ENCODE peak calls at places on chromosomes 3 and 15, in five cellular contexts. One of them, this sample, is unnamed.

GRCh38 chr3:178443634-178444033 is 92.6 kb upstream of the KCNMB2 start:
- DNase-seq in choroid plexus epithelial cell: peak
- DNase-seq in CD8-positive, alpha-beta T cell: no peak
- DNase-seq in GM12865: peak
- DNase-seq in A673: peak
- DNase-seq in this sample: no peak

GRCh38 chr3:177186306-177186705 is 11.0 kb downstream of the TBL1XR1 start:
- DNase-seq in GM12865: no peak
- DNase-seq in A673: no peak
- DNase-seq in choroid plexus epithelial cell: no peak
- DNase-seq in CD8-positive, alpha-beta T cell: no peak
- DNase-seq in this sample: no peak

GRCh38 chr3:10816019-10816862 is at the start of gene SLC6A11:
- DNase-seq in choroid plexus epithelial cell: no peak
- DNase-seq in A673: no peak
- DNase-seq in GM12865: no peak
- DNase-seq in CD8-positive, alpha-beta T cell: no peak
- DNase-seq in this sample: no peak

GRCh38 chr3:126543457-126544090 is 15.2 kb downstream of the C3orf22 start:
- DNase-seq in choroid plexus epithelial cell: no peak
- DNase-seq in A673: no peak
- DNase-seq in GM12865: no peak
- DNase-seq in CD8-positive, alpha-beta T cell: no peak
- DNase-seq in this sample: no peak

GRCh38 chr3:13389378-13389777 is 30.7 kb downstream of the NUP210 start:
- DNase-seq in A673: no peak
- DNase-seq in CD8-positive, alpha-beta T cell: no peak
- DNase-seq in choroid plexus epithelial cell: no peak
- DNase-seq in GM12865: no peak
- DNase-seq in this sample: no peak

GRCh38 chr3:31890742-31891469 is 90.2 kb downstream of the OSBPL10 start:
- DNase-seq in choroid plexus epithelial cell: no peak
- DNase-seq in CD8-positive, alpha-beta T cell: no peak
- DNase-seq in A673: no peak
- DNase-seq in GM12865: no peak
- DNase-seq in this sample: no peak

GRCh38 chr3:195043612-195044144 is 227.3 kb downstream of the XXYLT1 start:
- DNase-seq in A673: no peak
- DNase-seq in choroid plexus epithelial cell: peak
- DNase-seq in CD8-positive, alpha-beta T cell: no peak
- DNase-seq in GM12865: no peak
- DNase-seq in this sample: no peak

GRCh38 chr15:39056357-39056756 is 491.7 kb upstream of the RASGRP1 start:
- DNase-seq in GM12865: no peak
- DNase-seq in choroid plexus epithelial cell: no peak
- DNase-seq in CD8-positive, alpha-beta T cell: no peak
- DNase-seq in A673: no peak
- DNase-seq in this sample: no peak

GRCh38 chr3:188950832-188951489 is 220.8 kb upstream of the TPRG1 start:
- DNase-seq in A673: peak
- DNase-seq in GM12865: no peak
- DNase-seq in choroid plexus epithelial cell: peak
- DNase-seq in CD8-positive, alpha-beta T cell: no peak
- DNase-seq in this sample: no peak

GRCh38 chr3:160331127-160331937 is 67.7 kb downstream of the IFT80 start:
- DNase-seq in GM12865: no peak
- DNase-seq in choroid plexus epithelial cell: peak
- DNase-seq in A673: no peak
- DNase-seq in CD8-positive, alpha-beta T cell: no peak
- DNase-seq in this sample: no peak

GRCh38 chr3:181711325-181712135 is at the start of gene SOX2:
- DNase-seq in GM12865: peak
- DNase-seq in A673: peak
- DNase-seq in CD8-positive, alpha-beta T cell: peak
- DNase-seq in choroid plexus epithelial cell: peak
- DNase-seq in this sample: peak

GRCh38 chr3:34886443-34886842 is 752.9 kb upstream of the ARPP21 start:
- DNase-seq in GM12865: no peak
- DNase-seq in CD8-positive, alpha-beta T cell: no peak
- DNase-seq in choroid plexus epithelial cell: no peak
- DNase-seq in A673: no peak
- DNase-seq in this sample: no peak

GRCh38 chr3:94734201-94734600 is 671.3 kb downstream of the NSUN3 start:
- DNase-seq in CD8-positive, alpha-beta T cell: no peak
- DNase-seq in A673: peak
- DNase-seq in GM12865: no peak
- DNase-seq in choroid plexus epithelial cell: no peak
- DNase-seq in this sample: no peak

GRCh38 chr3:49700453-49701128 is 11.2 kb downstream of the RNF123 start:
- DNase-seq in A673: no peak
- DNase-seq in CD8-positive, alpha-beta T cell: no peak
- DNase-seq in GM12865: no peak
- DNase-seq in choroid plexus epithelial cell: no peak
- DNase-seq in this sample: no peak
- TF ChIP-seq CTCF in A673: no peak
- TF ChIP-seq CTCF in CD8-positive, alpha-beta T cell: no peak
- TF ChIP-seq CTCF in GM12865: no peak
- TF ChIP-seq CTCF in choroid plexus epithelial cell: peak
- TF ChIP-seq CTCF in this sample: peak

DNA sequence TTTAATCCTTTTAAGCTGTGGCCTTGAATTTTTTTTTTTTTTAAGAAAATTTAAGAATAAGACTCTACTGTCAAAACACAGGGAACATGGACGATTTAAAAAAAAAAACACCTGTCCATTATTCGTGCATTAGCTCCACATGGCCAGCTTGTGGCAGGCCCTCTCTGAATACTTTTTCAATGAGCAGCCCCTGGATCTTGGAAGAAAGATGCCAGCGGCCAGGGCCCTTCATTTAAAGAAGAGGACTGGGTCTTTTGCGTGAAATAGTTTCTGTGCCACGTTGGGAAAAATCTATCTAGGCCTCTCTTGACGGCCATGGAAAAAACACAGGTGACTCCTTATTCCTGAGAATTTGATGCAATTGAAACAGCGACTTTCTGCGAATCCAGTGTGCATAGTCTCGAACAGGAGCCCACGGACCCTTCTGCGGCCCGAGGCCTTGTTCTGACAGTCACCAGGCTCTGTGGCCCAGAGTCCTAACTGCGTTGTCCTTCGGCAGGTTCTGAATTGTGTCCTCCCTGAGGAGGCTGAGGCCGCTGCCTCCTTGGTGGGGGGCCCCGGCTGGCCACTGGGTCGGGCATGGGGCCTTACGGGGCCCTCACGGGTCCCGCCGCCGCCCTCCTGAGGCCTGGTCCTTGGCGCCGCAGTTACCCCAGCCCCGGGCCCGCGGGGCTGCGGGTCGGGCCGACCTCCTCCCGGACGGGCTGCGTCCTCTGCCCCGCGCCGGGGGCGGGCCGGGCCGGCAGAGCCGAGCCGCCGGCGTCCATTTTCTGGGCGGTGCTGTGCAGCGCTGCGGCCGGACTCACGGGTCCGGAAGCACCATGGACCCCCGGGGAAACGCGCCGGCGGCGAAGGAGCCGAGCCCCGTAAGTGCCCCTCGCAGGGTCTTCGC is 33.5 kb downstream of the ZBTB38 start:
- DNase-seq in A673: peak
- DNase-seq in choroid plexus epithelial cell: no peak
- DNase-seq in GM12865: peak
- DNase-seq in CD8-positive, alpha-beta T cell: peak
- DNase-seq in this sample: peak
- TF ChIP-seq CTCF in A673: no peak
- TF ChIP-seq CTCF in choroid plexus epithelial cell: no peak
- TF ChIP-seq CTCF in GM12865: no peak
- TF ChIP-seq CTCF in CD8-positive, alpha-beta T cell: no peak
- TF ChIP-seq CTCF in this sample: no peak

GRCh38 chr3:47851888-47852603 is 49.1 kb downstream of the DHX30 start:
- DNase-seq in CD8-positive, alpha-beta T cell: no peak
- DNase-seq in GM12865: no peak
- DNase-seq in A673: no peak
- DNase-seq in choroid plexus epithelial cell: no peak
- DNase-seq in this sample: no peak
- TF ChIP-seq CTCF in CD8-positive, alpha-beta T cell: no peak
- TF ChIP-seq CTCF in GM12865: no peak
- TF ChIP-seq CTCF in A673: no peak
- TF ChIP-seq CTCF in choroid plexus epithelial cell: no peak
- TF ChIP-seq CTCF in this sample: no peak

GRCh38 chr3:52290596-52291507 is 3.2 kb downstream of the GLYCTK start:
- DNase-seq in choroid plexus epithelial cell: no peak
- DNase-seq in A673: no peak
- DNase-seq in CD8-positive, alpha-beta T cell: no peak
- DNase-seq in GM12865: no peak
- DNase-seq in this sample: no peak
- TF ChIP-seq CTCF in choroid plexus epithelial cell: no peak
- TF ChIP-seq CTCF in A673: no peak
- TF ChIP-seq CTCF in CD8-positive, alpha-beta T cell: no peak
- TF ChIP-seq CTCF in GM12865: no peak
- TF ChIP-seq CTCF in this sample: no peak

GRCh38 chr15:92974183-92974915 is 74.2 kb downstream of the CHD2 start:
- DNase-seq in choroid plexus epithelial cell: no peak
- DNase-seq in CD8-positive, alpha-beta T cell: no peak
- DNase-seq in A673: no peak
- DNase-seq in GM12865: no peak
- DNase-seq in this sample: no peak

GRCh38 chr15:92963794-92964193 is 63.7 kb downstream of the CHD2 start:
- DNase-seq in CD8-positive, alpha-beta T cell: no peak
- DNase-seq in A673: peak
- DNase-seq in choroid plexus epithelial cell: no peak
- DNase-seq in GM12865: no peak
- DNase-seq in this sample: no peak

GRCh38 chr15:92971081-92971480 is 71.0 kb downstream of the CHD2 start:
- DNase-seq in A673: no peak
- DNase-seq in GM12865: no peak
- DNase-seq in choroid plexus epithelial cell: no peak
- DNase-seq in CD8-positive, alpha-beta T cell: no peak
- DNase-seq in this sample: no peak

GRCh38 chr15:92970656-92971055 is 70.5 kb downstream of the CHD2 start:
- DNase-seq in CD8-positive, alpha-beta T cell: no peak
- DNase-seq in choroid plexus epithelial cell: peak
- DNase-seq in A673: no peak
- DNase-seq in GM12865: no peak
- DNase-seq in this sample: no peak

GRCh38 chr15:92968926-92969664 is 69.0 kb downstream of the CHD2 start:
- DNase-seq in choroid plexus epithelial cell: peak
- DNase-seq in A673: peak
- DNase-seq in GM12865: no peak
- DNase-seq in CD8-positive, alpha-beta T cell: no peak
- DNase-seq in this sample: no peak
- TF ChIP-seq CTCF in choroid plexus epithelial cell: peak
- TF ChIP-seq CTCF in A673: no peak
- TF ChIP-seq CTCF in GM12865: peak
- TF ChIP-seq CTCF in CD8-positive, alpha-beta T cell: no peak
- TF ChIP-seq CTCF in this sample: no peak

DNA sequence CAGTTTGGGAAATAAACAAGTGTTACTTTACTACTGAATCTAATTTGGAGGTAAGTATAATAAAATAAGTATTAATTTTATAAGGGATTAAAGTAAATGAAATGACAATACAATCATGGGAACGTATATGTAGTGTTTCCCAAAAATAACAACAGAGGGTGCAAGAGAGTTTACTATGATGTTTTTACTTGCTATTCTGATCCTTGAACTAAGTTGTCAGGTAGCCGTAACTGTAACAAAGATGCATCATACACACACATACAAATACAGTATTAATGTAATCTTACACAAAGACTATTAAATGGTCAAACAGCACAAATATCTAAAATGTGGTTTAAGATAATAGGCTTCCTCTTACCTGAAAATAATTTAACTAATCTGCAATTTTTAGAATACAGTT is 311.4 kb downstream of the TBC1D5 start:
- DNase-seq in A673: peak
- DNase-seq in GM12865: peak
- DNase-seq in choroid plexus epithelial cell: peak
- DNase-seq in CD8-positive, alpha-beta T cell: no peak
- DNase-seq in this sample: peak
- TF ChIP-seq CTCF in A673: peak
- TF ChIP-seq CTCF in GM12865: peak
- TF ChIP-seq CTCF in choroid plexus epithelial cell: peak
- TF ChIP-seq CTCF in CD8-positive, alpha-beta T cell: peak
- TF ChIP-seq CTCF in this sample: peak

This sample was measured in GM10248.